ENCODE peak calls at places on chromosomes 11 and 22, in six cellular contexts. B, I, N, Q, K and T are unnamed samples. For H3K4me1, the result is how much of the 10 kb centered on the place peaks cover.

GRCh38 chr11:69301491-69302401 is 7.8 kb downstream of the MYEOV start:
- DNase-seq in Q (no peak), K (peak), N (peak), I (peak), B (no peak), T (peak)

GRCh38 chr22:20155330-20156041 is 4.6 kb upstream of the CCDC188 start:
- DNase-seq in N (peak), Q (no peak), I (no peak), K (peak), B (no peak), T (peak)

GRCh38 chr11:46564459-46564858 is 29.4 kb downstream of the AMBRA1 start:
- DNase-seq in I (no peak), Q (no peak), N (peak), K (no peak), B (no peak), T (no peak)

GRCh38 chr11:35145249-35145648 is 6.3 kb downstream of the CD44 start:
- DNase-seq in B (no peak), I (no peak), N (peak), K (no peak), Q (no peak), T (peak)

GRCh38 chr11:62560566-62561103 is 13.1 kb downstream of the EEF1G start:
- DNase-seq in B (peak), Q (peak), N (peak), I (peak), K (peak), T (peak)

GRCh38 chr22:25536578-25536977 is 27.9 kb upstream of the GRK3 start:
- DNase-seq in Q (peak), N (no peak), K (no peak), B (no peak), I (no peak), T (peak)

GRCh38 chr22:39114157-39114511 is 17.1 kb downstream of the APOBEC3H start:
- DNase-seq in B (no peak), Q (no peak), K (no peak), I (peak), N (no peak), T (no peak)

GRCh38 chr11:937853-938261 is 12.2 kb downstream of the AP2A2 start:
- DNase-seq in B (no peak), K (no peak), I (no peak), N (no peak), Q (no peak), T (no peak)

GRCh38 chr22:37634505-37635002 is 4.9 kb upstream of the SH3BP1 start:
- DNase-seq in B (no peak), N (no peak), K (no peak), I (peak), Q (no peak), T (peak)

GRCh38 chr22:37635157-37635556 is 4.3 kb upstream of the SH3BP1 start:
- DNase-seq in I (no peak), N (no peak), B (no peak), Q (no peak), K (no peak), T (no peak)

GRCh38 chr22:37636949-37637273 is 2.6 kb upstream of the SH3BP1 start:
- DNase-seq in N (no peak), B (no peak), I (no peak), K (no peak), Q (no peak), T (no peak)

GRCh38 chr22:37638351-37639069 is 959 bp upstream of the SH3BP1 start:
- DNase-seq in Q (no peak), K (no peak), I (peak), B (peak), N (no peak), T (no peak)

DNA sequence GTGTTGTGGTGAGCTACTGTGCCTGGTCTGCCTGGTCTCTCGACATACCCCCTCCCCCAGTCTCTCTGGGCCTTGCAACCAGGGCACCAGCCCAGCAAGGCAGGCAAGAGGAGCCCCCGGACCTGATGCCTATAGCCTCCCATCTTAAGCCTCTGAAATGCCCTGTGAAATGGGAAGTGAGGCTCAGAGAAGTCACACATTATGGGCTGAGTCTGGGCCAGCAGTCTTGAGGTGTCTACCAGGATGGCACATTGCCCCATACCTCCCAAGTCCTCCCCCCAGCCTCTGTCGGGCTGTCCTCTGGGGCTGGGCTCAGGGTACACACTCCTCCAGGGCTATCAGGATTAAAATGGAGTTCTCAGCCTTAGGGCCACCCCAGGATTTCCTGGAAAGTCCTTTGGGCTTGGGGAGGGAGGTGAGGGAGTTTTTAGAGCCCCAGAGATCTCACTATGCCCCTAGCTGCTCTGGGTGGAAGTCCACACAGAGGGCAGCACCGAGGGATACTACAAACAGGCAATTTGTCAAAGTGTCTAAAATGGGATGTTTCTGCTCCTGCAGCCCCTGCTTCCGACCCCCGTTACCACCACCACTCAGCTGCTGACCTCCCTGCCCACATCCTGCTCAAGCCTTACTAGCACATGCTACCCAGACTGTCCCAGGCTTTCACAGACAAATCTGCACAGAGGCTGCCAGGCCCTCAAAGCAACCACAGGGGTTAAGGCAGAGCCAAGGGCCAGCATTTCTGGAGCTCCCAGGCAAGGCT is 3.1 kb upstream of the SH3BP1 start:
- DNase-seq in N (no peak), Q (no peak), B (no peak), K (no peak), I (peak), T (peak)
- H3K4me1 ChIP-seq in N (under half), Q (under half), B (half or more), K (half or more), I (under half), T (half or more)

DNA sequence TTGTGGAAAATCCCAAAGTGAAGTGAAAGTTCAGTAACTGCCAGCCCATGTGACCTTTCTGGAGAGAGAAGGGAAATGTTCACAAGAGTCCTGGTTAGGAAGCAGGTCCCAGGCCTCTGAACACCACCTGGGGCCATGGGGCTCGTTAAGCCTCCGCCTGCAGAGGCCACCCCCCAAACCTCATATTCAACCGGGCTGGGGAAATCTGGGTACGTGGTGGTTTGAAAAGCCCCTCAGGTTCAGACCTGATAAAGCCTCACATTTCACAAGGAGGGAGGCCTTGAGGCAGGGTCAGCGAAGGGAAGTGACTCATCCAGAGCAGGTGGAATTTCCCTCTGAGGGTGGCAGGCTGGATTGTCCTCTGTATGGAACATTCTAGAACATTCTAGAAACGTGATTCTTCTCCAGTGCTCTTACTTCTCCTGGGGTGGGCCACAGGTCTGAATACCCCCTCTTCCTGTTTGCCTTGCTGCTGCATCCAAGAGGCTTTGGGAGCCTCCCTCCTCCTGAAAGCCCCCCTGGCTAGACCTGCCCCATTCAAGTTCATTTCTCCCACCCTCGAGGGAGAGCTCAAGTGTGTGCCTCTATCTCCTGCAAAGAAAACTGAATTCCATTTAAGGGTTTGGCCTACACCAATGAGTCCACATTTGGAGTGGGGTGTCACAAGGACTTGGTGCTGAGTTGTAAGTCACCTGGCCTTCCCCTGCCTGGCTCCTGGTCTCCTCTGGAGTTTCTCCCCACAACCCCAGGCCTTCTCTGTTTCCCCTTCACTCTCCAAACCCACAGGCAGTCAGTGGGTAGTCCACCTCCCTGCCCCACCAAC is 6.3 kb downstream of the FXYD2 start:
- DNase-seq in N (no peak), I (peak), B (no peak), K (no peak), Q (no peak), T (no peak)
- H3K27ac ChIP-seq in N (no peak), I (no peak), B (peak), K (peak), Q (no peak), T (no peak)

DNA sequence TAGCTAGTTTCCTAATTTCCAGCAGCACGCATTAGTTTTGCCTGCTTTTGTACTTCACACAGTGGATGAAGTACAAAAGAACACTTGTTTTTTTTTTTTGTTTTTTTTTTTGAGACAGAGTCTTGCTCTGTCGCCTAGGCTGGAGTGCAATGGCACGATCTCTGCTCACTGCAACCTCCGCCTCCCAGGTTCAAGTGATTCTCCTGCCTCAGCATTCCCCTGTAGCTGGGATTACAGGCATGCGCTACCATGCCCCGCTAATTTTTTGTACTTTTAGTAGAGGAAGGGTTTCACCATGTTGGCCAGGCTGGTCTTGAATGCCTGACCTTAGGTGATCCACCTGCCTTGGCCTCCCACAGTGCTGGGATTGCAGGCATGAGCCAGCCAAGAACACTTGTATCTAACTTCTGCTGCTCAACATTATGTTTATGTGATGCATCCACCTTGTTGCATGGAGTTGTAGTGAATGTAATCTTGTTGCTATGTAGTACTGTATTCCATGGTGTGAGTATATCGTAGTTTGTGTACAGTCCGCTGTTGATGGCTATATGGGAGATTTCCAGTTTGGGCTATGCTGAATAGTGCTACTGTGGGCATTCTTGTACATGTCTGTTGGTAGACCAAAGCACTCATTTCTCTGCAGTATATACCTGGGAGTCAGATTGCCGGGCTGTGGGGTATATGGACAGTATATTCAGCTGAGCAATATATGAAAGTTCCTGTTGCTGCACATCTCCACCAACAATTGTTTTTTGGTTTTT is 17.3 kb downstream of the PACS1 start:
- DNase-seq in I (no peak), K (no peak), N (no peak), Q (no peak), B (no peak), T (no peak)
- H3K4me3 ChIP-seq in I (no peak), K (no peak), N (no peak), Q (no peak), B (no peak), T (no peak)

DNA sequence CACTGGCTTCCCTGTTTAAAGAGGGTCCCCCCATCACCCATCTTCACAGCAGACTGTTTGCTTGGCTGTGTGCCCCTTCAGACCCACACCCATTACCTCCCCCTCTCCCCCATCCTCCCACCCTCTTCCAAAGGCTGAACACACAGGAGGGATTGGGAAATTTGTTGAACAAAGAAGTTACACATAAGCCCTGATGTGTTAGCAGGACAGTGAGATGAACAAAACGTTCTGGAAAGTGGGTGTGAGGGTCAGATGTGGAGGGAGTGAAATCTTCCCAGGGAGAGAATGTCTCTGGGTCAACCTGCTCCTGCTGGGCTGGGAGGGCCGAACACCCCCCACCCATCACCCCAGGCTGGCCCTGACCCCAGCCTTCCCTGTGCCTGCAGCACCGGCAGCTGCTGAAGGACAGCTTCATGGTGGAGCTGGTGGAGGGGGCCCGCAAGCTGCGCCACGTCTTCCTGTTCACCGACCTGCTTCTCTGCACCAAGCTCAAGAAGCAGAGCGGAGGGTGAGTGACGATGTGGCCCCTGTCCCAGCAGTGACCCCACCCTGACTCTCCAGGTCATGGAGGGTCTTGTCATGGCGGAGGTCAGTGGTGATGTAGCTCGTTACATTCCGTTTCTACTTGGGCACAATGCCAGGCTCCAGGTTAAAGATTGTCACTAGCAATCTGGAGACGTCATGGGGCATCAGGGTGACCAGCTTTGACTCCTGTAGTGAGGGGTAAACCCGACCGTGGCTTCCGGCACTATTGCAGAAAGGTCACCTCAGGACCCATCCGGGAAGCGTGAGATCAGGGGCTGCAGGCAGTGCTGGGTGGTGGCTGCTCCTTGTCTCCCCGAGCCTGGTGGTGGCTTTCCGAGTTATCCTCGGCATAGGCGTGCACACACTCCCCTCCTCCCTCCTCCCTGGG is 103.5 kb downstream of the BCR start:
- DNase-seq in Q (no peak), K (no peak), N (no peak), I (no peak), B (no peak), T (no peak)
- H3K4me1 ChIP-seq in Q (under half), K (under half), N (half or more), I (under half), B (under half), T (under half)

GRCh38 chr11:3011891-3012885 is 20.1 kb upstream of the NAP1L4 start:
- DNase-seq in K (no peak), B (no peak), N (no peak), Q (no peak), I (no peak), T (no peak)

GRCh38 chr11:3009481-3009880 is 17.4 kb upstream of the NAP1L4 start:
- DNase-seq in N (no peak), B (no peak), I (no peak), Q (no peak), K (no peak), T (no peak)

GRCh38 chr11:3008746-3009336 is 16.7 kb upstream of the NAP1L4 start:
- DNase-seq in Q (no peak), B (no peak), I (no peak), K (no peak), N (no peak), T (no peak)

GRCh38 chr11:3010521-3011275 is 18.6 kb upstream of the NAP1L4 start:
- DNase-seq in K (no peak), N (no peak), Q (no peak), B (no peak), I (no peak), T (peak)

DNA sequence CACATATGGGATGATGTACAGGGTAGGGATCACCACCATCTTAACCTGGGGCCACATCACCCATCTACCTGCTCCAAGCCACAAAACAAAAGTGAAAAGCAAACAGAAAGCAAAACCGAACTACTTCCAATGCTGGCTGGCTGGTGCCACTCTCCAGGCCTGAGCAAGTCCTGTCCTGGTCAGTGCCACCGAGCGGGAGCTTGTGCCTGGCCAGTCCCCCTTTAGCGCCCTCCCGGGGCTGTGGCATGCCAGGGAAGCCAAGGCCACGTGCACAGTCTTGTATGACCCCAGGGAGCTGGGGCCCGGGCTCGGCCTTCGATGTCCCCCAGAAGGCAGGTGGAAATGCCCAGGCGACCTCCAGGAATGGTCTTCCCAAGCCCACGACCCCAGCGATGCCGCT is 17.9 kb upstream of the NAP1L4 start:
- DNase-seq in K (no peak), N (no peak), Q (no peak), I (no peak), B (no peak), T (no peak)
- H3K27ac ChIP-seq in K (no peak), N (no peak), Q (no peak), I (no peak), B (no peak), T (no peak)

DNA sequence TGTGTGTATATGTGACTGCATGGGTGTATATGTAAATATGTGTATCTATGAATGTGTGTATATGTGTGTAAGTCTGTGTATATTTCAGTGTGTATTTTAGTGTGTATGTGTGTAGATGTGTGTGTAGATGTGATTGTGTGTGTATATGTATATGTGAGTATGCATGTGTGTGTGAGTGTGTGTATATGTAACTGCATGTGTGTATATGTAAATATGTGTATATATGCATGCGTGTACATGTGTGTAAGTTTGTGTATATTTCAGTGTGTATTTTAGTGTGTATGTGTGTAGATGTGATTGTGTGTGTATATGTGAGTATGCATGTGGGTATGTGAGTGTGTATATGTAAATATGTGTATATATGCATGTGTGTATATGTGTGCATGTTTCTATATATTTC is 169.9 kb downstream of the MN1 start:
- DNase-seq in Q (no peak), B (no peak), N (no peak), I (no peak), K (no peak), T (no peak)
- H3K4me3 ChIP-seq in Q (no peak), B (no peak), N (no peak), I (no peak), K (no peak), T (no peak)

GRCh38 chr22:37714634-37715033 is 17.8 kb downstream of the TRIOBP start:
- DNase-seq in Q (no peak), I (no peak), B (no peak), N (no peak), K (no peak), T (no peak)
- H3K4me1 ChIP-seq in Q (under half), I (under half), B (under half), N (under half), K (under half), T (under half)

DNA sequence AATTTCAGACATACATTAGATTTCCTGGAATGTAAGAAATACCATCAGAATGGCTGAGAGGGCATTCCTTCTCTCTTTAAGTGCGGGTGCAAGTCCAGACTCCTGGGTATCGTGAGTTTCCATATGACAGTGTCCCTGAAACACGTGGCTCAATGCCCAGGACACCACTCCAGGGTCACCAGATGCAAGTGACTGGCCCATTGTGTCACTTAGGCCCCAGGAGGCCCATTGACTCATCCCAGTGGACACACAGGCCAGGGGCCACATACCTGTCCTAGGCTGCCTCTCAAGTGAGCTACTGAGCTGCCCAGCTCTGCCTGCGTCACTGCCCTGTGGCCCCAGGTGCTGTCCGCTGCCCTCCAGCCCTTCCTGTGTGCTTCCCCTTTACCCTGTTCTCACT is 18.5 kb downstream of the FBLN1 start:
- DNase-seq in Q (no peak), I (no peak), B (no peak), N (no peak), K (no peak), T (no peak)
- H3K27ac ChIP-seq in Q (no peak), I (no peak), B (no peak), N (no peak), K (no peak), T (no peak)

DNA sequence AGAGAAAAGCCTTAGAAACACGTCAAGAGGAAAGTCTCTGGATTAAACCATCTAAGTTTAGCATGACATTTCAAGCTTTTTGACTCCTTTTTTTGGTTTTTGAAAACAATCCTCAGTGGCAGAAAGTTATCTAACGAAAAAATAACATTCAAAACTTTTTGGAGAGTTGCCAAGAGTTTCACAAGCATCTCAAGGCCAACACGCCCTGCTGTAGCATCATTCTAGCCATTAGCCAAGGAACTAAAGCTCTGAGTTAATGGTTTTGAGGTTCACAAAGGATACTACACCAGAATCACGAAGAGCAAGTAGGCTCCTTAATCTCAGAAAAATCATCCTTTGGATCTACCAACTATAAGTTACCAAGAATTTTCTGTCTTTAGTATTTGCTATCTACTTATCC is 94.8 kb downstream of the PICALM start:
- DNase-seq in N (no peak), B (no peak), K (no peak), I (no peak), Q (no peak), T (no peak)
- H3K4me3 ChIP-seq in N (no peak), B (no peak), K (no peak), I (no peak), Q (no peak), T (no peak)